ENCODE peak calls at places on chromosomes 13 and 19, in four cellular contexts. One of them, this sample, is unnamed.

GRCh38 chr19:663682-664117 is 686 bp upstream of the RNF126 start:
- DNase-seq in K562: no peak
- DNase-seq in GM12878: no peak
- DNase-seq in HepG2: no peak
- DNase-seq in this sample: no peak

GRCh38 chr13:27824121-27824520 is 31.8 kb downstream of the GSX1 start:
- DNase-seq in K562: no peak
- DNase-seq in GM12878: no peak
- DNase-seq in HepG2: no peak
- DNase-seq in this sample: no peak

GRCh38 chr13:110883539-110883938 is 31.3 kb downstream of the ANKRD10 start:
- DNase-seq in K562: no peak
- DNase-seq in GM12878: no peak
- DNase-seq in HepG2: no peak
- DNase-seq in this sample: no peak

GRCh38 chr13:92303428-92303827 is 905.0 kb downstream of the GPC5 start:
- DNase-seq in K562: peak
- DNase-seq in GM12878: no peak
- DNase-seq in HepG2: no peak
- DNase-seq in this sample: no peak

GRCh38 chr19:36136975-36137686 is 2.7 kb upstream of the CAPNS1 start:
- DNase-seq in K562: no peak
- DNase-seq in GM12878: no peak
- DNase-seq in HepG2: no peak
- DNase-seq in this sample: no peak

GRCh38 chr19:15680923-15681322 is 8.0 kb downstream of the CYP4F12 start:
- DNase-seq in K562: no peak
- DNase-seq in GM12878: no peak
- DNase-seq in HepG2: peak
- DNase-seq in this sample: no peak

GRCh38 chr13:101149735-101150380 is 266.4 kb downstream of the NALCN start:
- DNase-seq in K562: no peak
- DNase-seq in GM12878: no peak
- DNase-seq in HepG2: no peak
- DNase-seq in this sample: peak

GRCh38 chr13:96994030-96994848 is at the start of gene OXGR1:
- DNase-seq in K562: peak
- DNase-seq in GM12878: no peak
- DNase-seq in HepG2: no peak
- DNase-seq in this sample: peak

GRCh38 chr13:112720814-112721197 is 31.0 kb downstream of the ATP11A start:
- DNase-seq in K562: no peak
- DNase-seq in GM12878: no peak
- DNase-seq in HepG2: no peak
- DNase-seq in this sample: no peak

GRCh38 chr13:76331948-76332712 is 554.1 kb downstream of the KCTD12 start:
- DNase-seq in K562: no peak
- DNase-seq in GM12878: no peak
- DNase-seq in HepG2: no peak
- DNase-seq in this sample: no peak

GRCh38 chr13:98254541-98254940 is 77.5 kb upstream of the RNF113B start:
- DNase-seq in K562: no peak
- DNase-seq in GM12878: no peak
- DNase-seq in HepG2: no peak
- DNase-seq in this sample: no peak

GRCh38 chr19:41807176-41807575 is 10.8 kb downstream of the CEACAM3 start:
- DNase-seq in K562: no peak
- DNase-seq in GM12878: no peak
- DNase-seq in HepG2: no peak
- DNase-seq in this sample: no peak

GRCh38 chr13:97627566-97627965 is 193.6 kb downstream of the RAP2A start:
- DNase-seq in K562: peak
- DNase-seq in GM12878: no peak
- DNase-seq in HepG2: peak
- DNase-seq in this sample: peak

GRCh38 chr19:53980553-53981407 is 10.7 kb upstream of the CACNG6 start:
- DNase-seq in K562: peak
- DNase-seq in GM12878: no peak
- DNase-seq in HepG2: peak
- DNase-seq in this sample: peak

GRCh38 chr13:21095311-21095710 is 33.9 kb upstream of the LATS2 start:
- DNase-seq in K562: no peak
- DNase-seq in GM12878: no peak
- DNase-seq in HepG2: no peak
- DNase-seq in this sample: no peak
- TF ChIP-seq TARDBP in K562: no peak
- TF ChIP-seq TARDBP in GM12878: no peak
- TF ChIP-seq TARDBP in HepG2: no peak
- TF ChIP-seq TARDBP in this sample: no peak

GRCh38 chr19:47630594-47630993 is 21.7 kb downstream of the BICRA start:
- DNase-seq in K562: no peak
- DNase-seq in GM12878: no peak
- DNase-seq in HepG2: no peak
- DNase-seq in this sample: no peak

GRCh38 chr19:47633996-47634395 is 25.1 kb downstream of the BICRA start:
- DNase-seq in K562: no peak
- DNase-seq in GM12878: no peak
- DNase-seq in HepG2: no peak
- DNase-seq in this sample: no peak

GRCh38 chr19:47628058-47628771 is 19.3 kb downstream of the BICRA start:
- DNase-seq in K562: no peak
- DNase-seq in GM12878: no peak
- DNase-seq in HepG2: no peak
- DNase-seq in this sample: no peak

GRCh38 chr19:47633516-47633915 is 24.6 kb downstream of the BICRA start:
- DNase-seq in K562: no peak
- DNase-seq in GM12878: no peak
- DNase-seq in HepG2: peak
- DNase-seq in this sample: no peak

GRCh38 chr19:47631681-47632446 is 22.9 kb downstream of the BICRA start:
- DNase-seq in K562: no peak
- DNase-seq in GM12878: no peak
- DNase-seq in HepG2: no peak
- DNase-seq in this sample: no peak
- TF ChIP-seq FOXK2 in K562: no peak
- TF ChIP-seq FOXK2 in GM12878: no peak
- TF ChIP-seq FOXK2 in HepG2: no peak
- TF ChIP-seq FOXK2 in this sample: no peak

GRCh38 chr19:29587518-29587986 is 18.5 kb upstream of the POP4 start:
- DNase-seq in K562: no peak
- DNase-seq in GM12878: peak
- DNase-seq in HepG2: no peak
- DNase-seq in this sample: no peak
- TF ChIP-seq TARDBP in K562: no peak
- TF ChIP-seq TARDBP in GM12878: no peak
- TF ChIP-seq TARDBP in HepG2: no peak
- TF ChIP-seq TARDBP in this sample: no peak

DNA sequence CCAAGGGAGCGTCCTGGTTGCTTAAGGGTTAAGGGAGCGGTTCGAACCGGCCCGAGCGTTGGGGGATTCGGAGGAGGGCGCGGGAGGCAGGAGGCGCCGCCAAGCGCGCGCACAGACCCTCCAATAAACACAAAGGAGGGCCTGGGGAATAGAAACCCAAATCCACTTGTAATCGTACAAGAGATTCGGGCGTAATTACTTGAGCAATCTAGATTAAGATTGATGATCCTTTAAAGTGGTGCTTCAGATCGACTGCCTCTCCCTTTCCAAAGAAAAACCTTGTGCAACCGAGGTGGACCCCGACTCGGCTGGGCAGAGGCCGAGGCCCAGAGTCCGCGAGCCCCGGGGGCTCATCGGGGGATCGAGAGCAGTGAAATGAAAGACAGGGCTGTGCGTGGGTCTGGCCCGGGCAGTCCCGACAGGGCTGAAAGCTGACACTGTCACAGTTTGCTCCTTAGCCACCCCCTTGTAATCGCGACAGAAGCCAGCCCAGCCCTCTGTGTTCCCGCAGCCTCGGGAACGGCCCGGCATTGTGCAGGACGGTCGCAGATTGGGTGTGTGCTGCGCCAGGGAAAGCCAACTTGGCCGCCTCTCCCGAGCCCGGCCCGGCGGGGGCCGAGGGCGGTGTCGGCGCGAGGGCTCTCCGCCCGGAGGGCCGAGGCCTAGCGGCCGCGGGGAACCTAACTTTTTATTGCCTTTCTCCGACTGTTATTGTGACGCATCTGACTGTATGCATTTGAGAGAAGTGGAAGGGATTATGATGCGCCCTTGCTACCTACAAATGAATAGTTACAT is 5.6 kb downstream of the MAB21L1 start:
- DNase-seq in K562: no peak
- DNase-seq in GM12878: no peak
- DNase-seq in HepG2: no peak
- DNase-seq in this sample: no peak
- TF ChIP-seq FOXK2 in K562: no peak
- TF ChIP-seq FOXK2 in GM12878: no peak
- TF ChIP-seq FOXK2 in HepG2: no peak
- TF ChIP-seq FOXK2 in this sample: no peak

DNA sequence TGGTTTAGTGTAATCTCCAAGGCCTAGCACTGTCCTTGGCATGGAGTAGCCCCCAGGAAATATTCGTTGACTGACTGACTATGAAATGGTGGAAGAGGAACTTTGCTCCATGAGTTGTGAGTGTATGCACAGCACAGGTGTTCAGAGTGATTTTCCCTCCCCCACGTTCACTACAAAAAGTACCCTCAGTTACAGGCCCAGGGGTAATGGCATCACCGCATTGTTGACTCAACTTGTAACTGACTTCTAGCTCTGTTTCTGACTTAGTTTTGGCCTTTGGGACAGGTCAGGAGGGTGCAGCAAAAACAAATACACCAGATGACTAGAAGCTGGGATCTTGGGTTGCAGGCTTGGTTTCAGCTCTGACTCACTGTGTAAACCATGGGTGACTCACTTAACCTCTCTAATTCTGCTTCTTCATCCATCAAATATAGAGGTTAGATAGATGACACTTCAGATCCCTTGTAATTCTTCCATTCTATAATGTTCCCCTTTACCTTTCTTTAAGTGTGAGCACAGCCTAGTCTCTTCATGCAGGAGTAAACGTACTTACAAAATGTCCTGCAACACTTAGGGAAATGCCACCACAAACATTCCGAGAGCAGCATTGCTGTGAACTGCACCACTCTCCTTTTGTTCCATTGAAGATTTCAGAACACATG is 229.8 kb downstream of the KCNRG start:
- DNase-seq in K562: peak
- DNase-seq in GM12878: peak
- DNase-seq in HepG2: peak
- DNase-seq in this sample: no peak
- TF ChIP-seq TARDBP in K562: no peak
- TF ChIP-seq TARDBP in GM12878: peak
- TF ChIP-seq TARDBP in HepG2: peak
- TF ChIP-seq TARDBP in this sample: no peak

DNA sequence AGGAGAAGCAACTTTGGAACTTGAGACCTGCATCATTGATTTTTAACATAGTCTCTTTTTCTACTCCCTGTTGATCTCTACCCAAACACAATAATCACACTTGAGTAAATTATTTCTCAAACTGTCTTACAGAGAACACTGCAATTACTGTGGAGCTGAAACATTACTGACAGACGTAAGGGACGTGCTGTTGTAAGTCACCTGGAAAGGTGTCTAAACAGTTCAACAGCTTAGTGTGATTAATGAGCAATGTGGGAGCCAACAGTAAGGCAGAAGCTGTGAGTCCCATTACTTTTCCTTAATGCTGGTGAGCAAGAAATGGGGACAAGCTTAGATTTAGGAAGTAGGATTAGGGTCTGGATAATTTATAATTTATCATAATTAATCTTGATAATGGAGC is 265.7 kb downstream of the DLEU7 start:
- DNase-seq in K562: no peak
- DNase-seq in GM12878: no peak
- DNase-seq in HepG2: no peak
- DNase-seq in this sample: no peak
- TF ChIP-seq FOXK2 in K562: no peak
- TF ChIP-seq FOXK2 in GM12878: no peak
- TF ChIP-seq FOXK2 in HepG2: no peak
- TF ChIP-seq FOXK2 in this sample: no peak

GRCh38 chr13:58884353-58884752 is 1252.8 kb downstream of the PCDH17 start:
- DNase-seq in K562: no peak
- DNase-seq in GM12878: no peak
- DNase-seq in HepG2: no peak
- DNase-seq in this sample: no peak
- TF ChIP-seq TARDBP in K562: no peak
- TF ChIP-seq TARDBP in GM12878: no peak
- TF ChIP-seq TARDBP in HepG2: no peak
- TF ChIP-seq TARDBP in this sample: no peak

GRCh38 chr13:47826481-47826880 is 174.6 kb downstream of the SUCLA2 start:
- DNase-seq in K562: no peak
- DNase-seq in GM12878: no peak
- DNase-seq in HepG2: no peak
- DNase-seq in this sample: no peak
- TF ChIP-seq FOXK2 in K562: no peak
- TF ChIP-seq FOXK2 in GM12878: no peak
- TF ChIP-seq FOXK2 in HepG2: no peak
- TF ChIP-seq FOXK2 in this sample: no peak

This sample was measured in HEK293T.